ENCODE peak calls at places on chromosome 12, in six cellular contexts. C is DND-41, D is uterus, B is AG09309, R is BJ, Z is cardiac muscle cell. I is an unnamed sample.

GRCh38 chr12:464484-465267 is 4.9 kb downstream of the B4GALNT3 start:
- DNase-seq in C (no peak), D (no peak), B (no peak), R (no peak), Z (peak; percentile 28), I (no peak)

GRCh38 chr12:124556896-124557501 is 10.4 kb downstream of the NCOR2 start:
- DNase-seq in C (no peak), D (no peak), B (no peak), R (no peak), Z (no peak), I (no peak)

GRCh38 chr12:15688202-15688736 is 100.9 kb downstream of the EPS8 start:
- DNase-seq in C (no peak), D (no peak), B (no peak), R (no peak), Z (no peak), I (peak; percentile 5)

GRCh38 chr12:116320839-116321238 is 43.3 kb upstream of the MED13L start:
- DNase-seq in C (no peak), D (no peak), B (no peak), R (no peak), Z (no peak), I (no peak)

GRCh38 chr12:44162961-44163360 is 327.1 kb downstream of the TMEM117 start:
- DNase-seq in C (no peak), D (no peak), B (no peak), R (no peak), Z (no peak), I (no peak)

GRCh38 chr12:6708968-6709394 is 8.4 kb upstream of the PIANP start:
- DNase-seq in C (peak; percentile 57), D (no peak), B (no peak), R (no peak), Z (no peak), I (peak; percentile 59)

GRCh38 chr12:73867147-73867546 is 670.5 kb upstream of the ATXN7L3B start:
- DNase-seq in C (no peak), D (no peak), B (no peak), R (no peak), Z (no peak), I (no peak)

GRCh38 chr12:2668816-2669215 is 126.0 kb upstream of the FKBP4 start:
- DNase-seq in C (no peak), D (peak; percentile 6), B (no peak), R (no peak), Z (no peak), I (no peak)

GRCh38 chr12:10392394-10392930 is 2.6 kb upstream of the KLRK1 start:
- DNase-seq in C (no peak), D (no peak), B (peak; percentile 89), R (peak; percentile 51), Z (no peak), I (peak; percentile 73)

GRCh38 chr12:104727866-104728449 is 230.1 kb downstream of the SLC41A2 start:
- DNase-seq in C (no peak), D (no peak), B (no peak), R (no peak), Z (no peak), I (no peak)

GRCh38 chr12:7934153-7934552 is 1.8 kb downstream of the SLC2A3 start:
- DNase-seq in C (peak; percentile 24), D (no peak), B (no peak), R (no peak), Z (no peak), I (no peak)

GRCh38 chr12:1911598-1912575 is 6.6 kb downstream of the CACNA2D4 start:
- DNase-seq in C (no peak), D (no peak), B (no peak), R (no peak), Z (no peak), I (no peak)

GRCh38 chr12:59698599-59698998 is 102.8 kb downstream of the SLC16A7 start:
- DNase-seq in C (no peak), D (no peak), B (peak; percentile 78), R (peak; percentile 44), Z (no peak), I (no peak)

GRCh38 chr12:71967176-71967575 is 28.5 kb downstream of the TPH2 start:
- DNase-seq in C (no peak), D (no peak), B (no peak), R (no peak), Z (no peak), I (no peak)

GRCh38 chr12:76879710-76880025 is 849 bp upstream of the CSRP2 start:
- DNase-seq in C (no peak), D (peak; percentile 43), B (no peak), R (no peak), Z (no peak), I (no peak)
- TF ChIP-seq CTCF in C (no peak), D (no peak), B (no peak), R (no peak), Z (no peak), I (no peak)

GRCh38 chr12:80412343-80412953 is 31.6 kb upstream of the PTPRQ start:
- DNase-seq in C (no peak), D (no peak), B (peak; percentile 23), R (no peak), Z (peak; percentile 81), I (no peak)
- TF ChIP-seq CTCF in C (peak; percentile 77), D (peak; percentile 51), B (peak; percentile 60), R (peak; percentile 64), Z (peak; percentile 65), I (peak; percentile 69)

GRCh38 chr12:53299454-53300180 is at the start of gene MYG1:
- DNase-seq in C (peak; percentile 93), D (peak; percentile 83), B (no peak), R (peak; percentile 29), Z (peak; percentile 91), I (peak; percentile 89)
- TF ChIP-seq CTCF in C (peak; percentile 37), D (peak; percentile 32), B (peak; percentile 35), R (peak; percentile 41), Z (peak; percentile 30), I (no peak)

DNA sequence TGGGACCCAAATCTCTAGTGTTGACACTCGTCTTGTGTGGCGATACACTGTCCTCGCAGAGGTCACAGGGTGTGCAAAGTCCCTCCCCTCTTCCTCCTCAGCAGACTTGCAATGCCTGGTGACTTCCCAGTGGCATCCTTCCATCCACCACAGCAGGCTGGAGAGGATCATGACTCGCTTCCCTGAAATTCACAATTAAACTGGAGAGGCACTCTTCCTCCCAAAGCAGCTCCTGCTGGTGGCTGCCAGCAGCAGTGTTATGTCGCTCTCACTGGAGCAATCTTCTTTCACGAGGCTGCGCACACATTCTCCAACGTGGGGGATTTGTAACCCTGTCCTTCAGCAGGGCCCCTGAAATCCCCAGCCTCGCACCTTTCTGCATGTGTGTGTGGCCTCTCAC is 145.2 kb upstream of the TMCC3 start:
- DNase-seq in C (no peak), D (no peak), B (peak; percentile 16), R (peak; percentile 15), Z (no peak), I (no peak)
- TF ChIP-seq CTCF in C (no peak), D (no peak), B (no peak), R (peak; percentile 20), Z (no peak), I (no peak)

DNA sequence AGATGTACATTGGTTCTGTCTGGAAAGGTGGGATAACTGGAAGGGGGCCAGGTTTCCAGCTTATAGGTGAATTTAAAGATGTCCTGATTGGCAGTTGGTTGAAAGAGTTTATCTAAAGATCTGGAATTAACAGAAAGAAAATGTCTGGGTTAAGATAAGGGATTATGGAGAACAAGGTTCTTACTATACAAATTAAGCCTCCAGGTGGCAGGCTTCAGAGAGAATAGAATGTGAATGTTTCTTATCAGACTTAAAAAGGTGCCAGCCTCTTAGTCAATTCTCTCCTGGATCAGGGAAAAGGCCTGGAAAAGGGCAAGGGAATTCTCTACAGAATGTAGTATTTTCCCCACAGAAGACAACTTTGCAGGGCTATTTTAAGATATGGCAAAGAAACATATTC is 53.1 kb downstream of the CNTN1 start:
- DNase-seq in C (no peak), D (no peak), B (no peak), R (no peak), Z (no peak), I (no peak)
- TF ChIP-seq CTCF in C (no peak), D (no peak), B (no peak), R (no peak), Z (no peak), I (no peak)

GRCh38 chr12:119410396-119410795 is 75.9 kb downstream of the CCDC60 start:
- DNase-seq in C (no peak), D (no peak), B (no peak), R (no peak), Z (peak; percentile 43), I (no peak)

GRCh38 chr12:119417440-119417839 is 82.9 kb downstream of the CCDC60 start:
- DNase-seq in C (no peak), D (no peak), B (no peak), R (no peak), Z (no peak), I (no peak)

GRCh38 chr12:119415714-119416113 is 81.2 kb downstream of the CCDC60 start:
- DNase-seq in C (no peak), D (no peak), B (no peak), R (no peak), Z (no peak), I (no peak)

GRCh38 chr12:119409043-119409442 is 74.5 kb downstream of the CCDC60 start:
- DNase-seq in C (no peak), D (no peak), B (no peak), R (no peak), Z (no peak), I (no peak)

GRCh38 chr12:119412811-119413794 is 78.6 kb downstream of the CCDC60 start:
- DNase-seq in C (peak; percentile 43), D (peak; percentile 50), B (peak; percentile 1), R (peak; percentile 1), Z (peak; percentile 80), I (peak; percentile 65)
- TF ChIP-seq CTCF in C (peak; percentile 90), D (peak; percentile 79), B (peak; percentile 61), R (peak; percentile 74), Z (peak; percentile 87), I (peak; percentile 80)

GRCh38 chr12:3752741-3753486 is at the start of gene CRACR2A:
- DNase-seq in C (peak; percentile 90), D (peak; percentile 42), B (no peak), R (no peak), Z (peak; percentile 71), I (peak; percentile 90)
- TF ChIP-seq CTCF in C (peak; percentile 79), D (peak; percentile 61), B (peak; percentile 42), R (peak; percentile 44), Z (peak; percentile 73), I (peak; percentile 79)

DNA sequence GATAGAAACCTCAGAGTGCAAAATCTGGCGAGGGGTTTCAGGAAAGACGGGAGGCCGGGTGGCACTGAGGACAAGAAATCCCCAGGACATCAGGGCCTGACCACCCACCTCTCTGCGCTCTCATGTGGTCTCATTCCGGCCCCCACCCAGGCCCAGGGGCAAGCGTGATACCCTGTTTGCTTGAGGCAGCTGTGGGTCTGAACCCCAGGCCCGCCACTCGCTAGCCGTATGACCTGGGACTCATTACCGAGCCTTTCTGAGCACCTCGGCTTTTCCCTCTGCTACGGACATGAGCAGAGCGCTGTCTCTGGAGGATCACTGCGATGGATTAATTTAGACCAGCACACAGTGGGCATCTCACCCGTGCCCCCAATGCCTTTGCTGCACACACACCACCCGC is 25.5 kb upstream of the BCDIN3D start:
- DNase-seq in C (no peak), D (peak; percentile 36), B (no peak), R (no peak), Z (no peak), I (no peak)
- TF ChIP-seq CTCF in C (no peak), D (no peak), B (no peak), R (no peak), Z (no peak), I (no peak)

I was measured in activated CD8-positive, alpha-beta T cell treated with anti-CD3 and anti-CD28 coated beads for 36 hours.